ENCODE peak calls at places on chromosomes 11 and 22, in nine cellular contexts. B is Peyer's patch, W is adrenal gland, V is uterus, I is HCT116, D is spleen, E is GM23338, H is heart right ventricle, T is kidney. F is an unnamed sample.

GRCh38 chr11:127677813-127678212 is 677.2 kb upstream of the KIRREL3 start:
- DNase-seq in B (no peak), W (no peak), V (no peak), I (no peak), D (no peak), E (no peak), H (no peak), T (no peak), F (no peak)

GRCh38 chr11:116557261-116557660 is 215.5 kb downstream of the BUD13 start:
- DNase-seq in B (no peak), W (no peak), V (no peak), I (no peak), D (no peak), E (no peak), H (no peak), T (no peak), F (no peak)

GRCh38 chr11:8149726-8150125 is 19.1 kb downstream of the RIC3 start:
- DNase-seq in B (no peak), W (no peak), V (no peak), I (no peak), D (no peak), E (no peak), H (no peak), T (no peak), F (no peak)

GRCh38 chr22:38098410-38099249 is 11.9 kb downstream of the BAIAP2L2 start:
- DNase-seq in B (peak), W (no peak), V (no peak), I (no peak), D (no peak), E (no peak), H (no peak), T (no peak), F (no peak)

GRCh38 chr11:88402192-88402715 is 64.7 kb upstream of the CTSC start:
- DNase-seq in B (no peak), W (no peak), V (no peak), I (no peak), D (no peak), E (no peak), H (no peak), T (no peak), F (no peak)

GRCh38 chr11:6695377-6695776 is 12.2 kb upstream of the MRPL17 start:
- DNase-seq in B (no peak), W (peak), V (peak), I (no peak), D (no peak), E (no peak), H (no peak), T (no peak), F (no peak)

GRCh38 chr11:69360606-69361005 is 66.7 kb downstream of the MYEOV start:
- DNase-seq in B (peak), W (no peak), V (no peak), I (no peak), D (no peak), E (no peak), H (no peak), T (no peak), F (no peak)

GRCh38 chr11:93740031-93740801 is 1.1 kb downstream of the TAF1D start:
- DNase-seq in B (no peak), W (no peak), V (no peak), I (no peak), D (peak), E (peak), H (no peak), T (no peak), F (no peak)

GRCh38 chr11:82229346-82229745 is 504.3 kb downstream of the FAM181B start:
- DNase-seq in B (no peak), W (no peak), V (no peak), I (no peak), D (no peak), E (peak), H (no peak), T (no peak), F (peak)

GRCh38 chr11:74141274-74141695 is 29.5 kb downstream of the C2CD3 start:
- DNase-seq in B (no peak), W (no peak), V (no peak), I (no peak), D (no peak), E (peak), H (no peak), T (no peak), F (no peak)

GRCh38 chr11:17169876-17170275 is 37.9 kb downstream of the PIK3C2A start:
- DNase-seq in B (no peak), W (no peak), V (no peak), I (no peak), D (no peak), E (no peak), H (no peak), T (no peak), F (no peak)

GRCh38 chr11:17171342-17171741 is 36.4 kb downstream of the PIK3C2A start:
- DNase-seq in B (no peak), W (no peak), V (no peak), I (no peak), D (no peak), E (peak), H (no peak), T (no peak), F (peak)

GRCh38 chr11:17173332-17173731 is 34.5 kb downstream of the PIK3C2A start:
- DNase-seq in B (no peak), W (no peak), V (no peak), I (no peak), D (no peak), E (no peak), H (no peak), T (no peak), F (no peak)

GRCh38 chr11:17171916-17172315 is 35.9 kb downstream of the PIK3C2A start:
- DNase-seq in B (no peak), W (no peak), V (no peak), I (no peak), D (no peak), E (no peak), H (no peak), T (no peak), F (no peak)
- H3K27ac ChIP-seq in B (no peak), W (no peak), V (no peak), I (no peak), D (no peak), E (peak), H (no peak), T (no peak), F (no peak)

GRCh38 chr22:45459235-45459634 is 43.4 kb upstream of the FBLN1 start:
- DNase-seq in B (no peak), W (no peak), V (no peak), I (no peak), D (no peak), E (no peak), H (no peak), T (no peak), F (no peak)

GRCh38 chr22:45460288-45461109 is 42.2 kb upstream of the FBLN1 start:
- DNase-seq in B (no peak), W (no peak), V (peak), I (no peak), D (no peak), E (no peak), H (peak), T (peak), F (no peak)

GRCh38 chr22:45458532-45458931 is 44.2 kb upstream of the FBLN1 start:
- DNase-seq in B (peak), W (no peak), V (no peak), I (no peak), D (no peak), E (no peak), H (no peak), T (no peak), F (no peak)

GRCh38 chr22:45456811-45457210 is 43.3 kb downstream of the RIBC2 start:
- DNase-seq in B (no peak), W (no peak), V (no peak), I (no peak), D (no peak), E (no peak), H (no peak), T (no peak), F (no peak)

DNA sequence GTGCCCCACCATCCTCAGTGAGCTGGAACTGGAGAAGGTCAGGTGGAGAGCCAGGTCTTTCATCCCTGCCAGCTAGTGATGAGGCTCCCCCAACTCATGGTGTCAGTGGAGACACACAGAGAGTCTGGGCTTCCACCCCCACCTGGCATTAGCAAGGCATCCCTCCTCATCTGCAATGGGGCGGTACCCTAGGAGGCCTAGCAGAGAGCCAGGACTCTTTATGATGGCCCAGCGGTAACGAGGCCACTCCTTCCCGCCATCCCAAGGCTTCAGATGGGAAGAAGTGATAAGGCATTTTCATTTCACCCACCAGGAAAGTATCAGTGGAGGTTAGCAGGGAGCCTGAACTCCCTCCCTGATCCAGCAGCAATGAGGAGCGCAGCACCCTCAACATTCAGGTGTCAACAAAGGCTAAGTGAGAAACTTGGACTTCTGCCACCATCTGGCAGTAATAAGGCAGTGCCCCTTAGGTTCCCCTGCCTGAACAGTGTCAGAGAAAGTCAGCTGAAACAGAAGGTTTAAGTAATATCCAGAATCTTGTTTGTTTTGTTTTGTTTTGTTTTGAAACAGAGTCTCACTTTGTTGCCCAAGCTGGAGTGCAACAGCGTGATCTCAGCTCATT is 40.5 kb upstream of the FBLN1 start:
- DNase-seq in B (peak), W (no peak), V (no peak), I (no peak), D (no peak), E (peak), H (no peak), T (no peak), F (no peak)
- TF ChIP-seq CTCF in B (no peak), W (no peak), V (no peak), I (peak), D (no peak), E (peak), H (no peak), T (no peak), F (no peak)

GRCh38 chr11:65945941-65946558 is 770 bp downstream of the TSGA10IP start:
- DNase-seq in B (no peak), W (no peak), V (no peak), I (no peak), D (no peak), E (peak), H (no peak), T (peak), F (no peak)
- H3K27ac ChIP-seq in B (no peak), W (no peak), V (no peak), I (no peak), D (no peak), E (peak), H (no peak), T (no peak), F (no peak)

GRCh38 chr11:118868659-118869058 is 15.0 kb upstream of the CXCR5 start:
- DNase-seq in B (no peak), W (no peak), V (no peak), I (no peak), D (peak), E (no peak), H (no peak), T (no peak), F (no peak)

GRCh38 chr11:118876261-118876660 is 7.4 kb upstream of the CXCR5 start:
- DNase-seq in B (no peak), W (no peak), V (no peak), I (no peak), D (peak), E (no peak), H (no peak), T (no peak), F (no peak)

GRCh38 chr11:118872403-118872821 is 11.3 kb upstream of the CXCR5 start:
- DNase-seq in B (no peak), W (no peak), V (no peak), I (no peak), D (peak), E (no peak), H (no peak), T (no peak), F (no peak)

GRCh38 chr11:118873804-118874203 is 9.9 kb upstream of the CXCR5 start:
- DNase-seq in B (no peak), W (no peak), V (no peak), I (no peak), D (no peak), E (no peak), H (no peak), T (no peak), F (no peak)

GRCh38 chr11:118870396-118871343 is 13.0 kb upstream of the CXCR5 start:
- DNase-seq in B (no peak), W (peak), V (peak), I (no peak), D (peak), E (peak), H (peak), T (peak), F (no peak)
- TF ChIP-seq CTCF in B (no peak), W (no peak), V (peak), I (no peak), D (peak), E (no peak), H (no peak), T (peak), F (no peak)

DNA sequence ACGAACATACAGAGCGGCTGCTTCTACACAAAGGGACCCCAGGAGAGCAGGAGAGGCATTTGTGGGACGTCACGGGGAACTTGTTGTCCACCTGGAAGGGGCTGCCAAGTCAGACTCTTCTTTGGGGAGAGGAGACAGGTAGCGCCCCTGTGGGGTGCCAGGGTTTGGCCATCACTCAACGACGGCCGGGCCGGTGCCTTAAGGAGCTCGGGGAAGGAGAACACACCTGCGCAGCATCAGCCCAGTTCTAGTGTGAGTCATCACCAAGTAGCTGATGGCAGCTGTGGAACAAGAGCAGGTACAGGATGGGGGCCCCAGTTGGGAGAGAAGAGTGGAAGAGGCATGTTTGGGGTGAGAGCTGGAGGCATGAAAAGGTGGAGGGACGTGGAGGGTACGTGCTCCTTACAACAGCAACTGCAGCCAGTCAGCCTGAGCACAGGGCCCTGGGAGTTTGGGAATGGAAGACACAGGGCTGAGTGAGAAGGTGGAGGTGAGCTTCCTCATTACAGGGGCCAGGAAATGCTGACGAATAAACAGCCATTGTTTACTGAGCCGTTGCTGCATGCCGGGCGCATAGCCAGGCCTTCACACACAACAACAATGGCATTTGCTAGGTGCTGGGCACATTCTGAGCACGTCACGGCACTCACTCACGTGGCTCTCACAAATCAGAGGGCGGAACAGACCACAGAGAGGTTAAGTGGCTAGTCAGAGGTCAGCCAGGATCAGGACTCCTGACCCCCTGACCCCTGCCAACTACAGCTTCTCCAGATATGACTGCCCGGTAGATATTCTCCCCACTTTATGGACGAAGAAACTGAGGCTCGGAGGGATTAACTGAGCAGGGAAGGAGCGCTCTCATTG is 29.1 kb upstream of the TP53I11 start:
- DNase-seq in B (peak), W (no peak), V (no peak), I (peak), D (peak), E (peak), H (peak), T (peak), F (peak)
- H3K27ac ChIP-seq in B (peak), W (no peak), V (no peak), I (peak), D (no peak), E (no peak), H (no peak), T (peak), F (peak)

F was measured in RWPE1.